ENCODE peak calls at places on chromosomes 2 and 18, in seven cellular contexts. One of them, this sample, is unnamed.
A peak's percentile ranks its signal among the peaks of the same experiment; 100 is the strongest.

GRCh38 chr2:71469403-71470398 is 16.3 kb downstream of the DYSF start:
- DNase-seq in IMR-90: no peak
- DNase-seq in neuronal stem cell: no peak
- DNase-seq in H1: no peak
- DNase-seq in mesenchymal stem cell: no peak
- DNase-seq in mesendoderm: peak; percentile 61
- DNase-seq in trophoblast cell: peak; percentile 25
- DNase-seq in this sample: no peak

GRCh38 chr18:75384144-75384543 is 43.4 kb downstream of the SMIM21 start:
- DNase-seq in IMR-90: no peak
- DNase-seq in neuronal stem cell: no peak
- DNase-seq in H1: no peak
- DNase-seq in mesenchymal stem cell: no peak
- DNase-seq in mesendoderm: no peak
- DNase-seq in trophoblast cell: no peak
- DNase-seq in this sample: no peak

GRCh38 chr2:191635333-191636234 is 42.4 kb upstream of the NABP1 start:
- DNase-seq in IMR-90: peak; percentile 84
- DNase-seq in neuronal stem cell: no peak
- DNase-seq in H1: no peak
- DNase-seq in mesenchymal stem cell: peak; percentile 66
- DNase-seq in mesendoderm: peak; percentile 30
- DNase-seq in trophoblast cell: peak; percentile 94
- DNase-seq in this sample: no peak

GRCh38 chr2:200450288-200450687 is 59.6 kb downstream of the KCTD18 start:
- DNase-seq in IMR-90: no peak
- DNase-seq in neuronal stem cell: no peak
- DNase-seq in H1: no peak
- DNase-seq in mesenchymal stem cell: no peak
- DNase-seq in mesendoderm: no peak
- DNase-seq in trophoblast cell: no peak
- DNase-seq in this sample: no peak

GRCh38 chr2:157471078-157471477 is 27.2 kb upstream of the CYTIP start:
- DNase-seq in IMR-90: no peak
- DNase-seq in neuronal stem cell: no peak
- DNase-seq in H1: no peak
- DNase-seq in mesenchymal stem cell: no peak
- DNase-seq in mesendoderm: no peak
- DNase-seq in trophoblast cell: no peak
- DNase-seq in this sample: no peak

GRCh38 chr2:233519787-233520611 is 46.6 kb downstream of the USP40 start:
- DNase-seq in IMR-90: no peak
- DNase-seq in neuronal stem cell: no peak
- DNase-seq in H1: no peak
- DNase-seq in mesenchymal stem cell: no peak
- DNase-seq in mesendoderm: no peak
- DNase-seq in trophoblast cell: no peak
- DNase-seq in this sample: no peak

GRCh38 chr18:77899972-77900754 is 650.5 kb downstream of the GALR1 start:
- DNase-seq in IMR-90: no peak
- DNase-seq in neuronal stem cell: peak; percentile 51
- DNase-seq in H1: no peak
- DNase-seq in mesenchymal stem cell: peak; percentile 4
- DNase-seq in mesendoderm: peak; percentile 79
- DNase-seq in trophoblast cell: peak; percentile 35
- DNase-seq in this sample: peak; percentile 81

GRCh38 chr2:88416016-88416663 is 36.4 kb downstream of the FOXI3 start:
- DNase-seq in IMR-90: no peak
- DNase-seq in neuronal stem cell: no peak
- DNase-seq in H1: peak; percentile 43
- DNase-seq in mesenchymal stem cell: no peak
- DNase-seq in mesendoderm: peak; percentile 84
- DNase-seq in trophoblast cell: no peak
- DNase-seq in this sample: peak; percentile 70

GRCh38 chr2:159933727-159934049 is 128.7 kb downstream of the PLA2R1 start:
- DNase-seq in IMR-90: no peak
- DNase-seq in neuronal stem cell: no peak
- DNase-seq in H1: no peak
- DNase-seq in mesenchymal stem cell: peak; percentile 23
- DNase-seq in mesendoderm: no peak
- DNase-seq in trophoblast cell: no peak
- DNase-seq in this sample: no peak

GRCh38 chr2:174835797-174836255 is 71.6 kb upstream of the CHRNA1 start:
- DNase-seq in IMR-90: peak; percentile 97
- DNase-seq in neuronal stem cell: no peak
- DNase-seq in H1: peak; percentile 27
- DNase-seq in mesenchymal stem cell: peak; percentile 95
- DNase-seq in mesendoderm: peak; percentile 51
- DNase-seq in trophoblast cell: peak; percentile 38
- DNase-seq in this sample: no peak

GRCh38 chr2:64013053-64013452 is 6.2 kb downstream of the VPS54 start:
- DNase-seq in IMR-90: no peak
- DNase-seq in neuronal stem cell: no peak
- DNase-seq in H1: no peak
- DNase-seq in mesenchymal stem cell: no peak
- DNase-seq in mesendoderm: no peak
- DNase-seq in trophoblast cell: no peak
- DNase-seq in this sample: no peak

GRCh38 chr2:47309952-47310800 is 92.8 kb upstream of the MSH2 start:
- DNase-seq in IMR-90: peak; percentile 51
- DNase-seq in neuronal stem cell: no peak
- DNase-seq in H1: no peak
- DNase-seq in mesenchymal stem cell: peak; percentile 60
- DNase-seq in mesendoderm: peak; percentile 96
- DNase-seq in trophoblast cell: no peak
- DNase-seq in this sample: no peak

DNA sequence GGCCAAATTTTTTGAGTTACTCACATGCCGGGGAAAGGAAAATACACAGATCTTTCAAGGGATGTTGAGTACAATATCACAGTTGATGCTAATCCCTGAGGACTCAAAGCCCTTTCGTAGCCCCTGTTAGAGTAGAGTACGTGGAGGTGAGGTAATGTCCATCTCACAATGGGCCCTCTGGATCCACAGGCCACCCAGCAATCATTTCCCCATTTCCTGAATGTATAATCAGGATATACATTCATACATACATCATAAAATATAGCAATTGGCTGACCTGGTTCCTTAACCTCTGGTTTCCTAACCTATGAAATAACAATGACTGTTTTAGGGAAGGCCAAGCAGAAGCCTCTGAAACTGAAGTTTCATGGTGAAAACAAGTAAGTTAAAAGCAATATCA is 10.2 kb upstream of the SP100 start:
- DNase-seq in IMR-90: no peak
- DNase-seq in neuronal stem cell: no peak
- DNase-seq in H1: no peak
- DNase-seq in mesenchymal stem cell: no peak
- DNase-seq in mesendoderm: no peak
- DNase-seq in trophoblast cell: no peak
- DNase-seq in this sample: no peak
- H3K79me1 ChIP-seq in IMR-90: peaks cover 5% of the 10 kb centered on the region
- H3K79me1 ChIP-seq in neuronal stem cell: no peaks in the 10 kb centered on the region
- H3K79me1 ChIP-seq in H1: no peaks in the 10 kb centered on the region
- H3K79me1 ChIP-seq in mesenchymal stem cell: no peaks in the 10 kb centered on the region
- H3K79me1 ChIP-seq in mesendoderm: no peaks in the 10 kb centered on the region
- H3K79me1 ChIP-seq in trophoblast cell: no peaks in the 10 kb centered on the region
- H3K79me1 ChIP-seq in this sample: no peaks in the 10 kb centered on the region

DNA sequence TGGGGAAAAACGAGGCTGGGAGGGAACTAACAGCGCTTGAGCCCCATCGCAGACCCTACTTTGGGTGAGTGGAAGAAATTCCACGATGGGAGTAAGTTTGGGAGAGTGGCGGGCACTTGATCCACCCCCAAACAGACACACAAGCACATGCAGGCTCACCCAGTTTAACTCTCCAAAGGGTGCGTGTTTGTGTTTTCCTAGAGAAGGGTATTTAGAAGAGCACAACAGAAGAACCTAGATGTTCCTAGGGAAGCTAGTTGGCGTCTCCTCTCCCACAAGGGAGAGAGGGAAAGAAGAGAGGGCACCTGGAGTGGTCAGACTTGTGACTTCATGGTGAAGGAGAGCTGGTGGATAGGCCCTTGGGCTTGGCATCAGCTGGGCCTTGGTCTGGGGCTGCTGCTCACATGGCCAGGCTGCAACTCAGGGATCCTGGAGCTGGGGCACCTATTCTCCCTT is 3.2 kb downstream of the GATA6 start:
- DNase-seq in IMR-90: no peak
- DNase-seq in neuronal stem cell: no peak
- DNase-seq in H1: no peak
- DNase-seq in mesenchymal stem cell: no peak
- DNase-seq in mesendoderm: no peak
- DNase-seq in trophoblast cell: no peak
- DNase-seq in this sample: no peak
- H3K79me1 ChIP-seq in IMR-90: peaks cover 24% of the 10 kb centered on the region
- H3K79me1 ChIP-seq in neuronal stem cell: peaks cover 1% of the 10 kb centered on the region
- H3K79me1 ChIP-seq in H1: no peaks in the 10 kb centered on the region
- H3K79me1 ChIP-seq in mesenchymal stem cell: peaks cover 2% of the 10 kb centered on the region
- H3K79me1 ChIP-seq in mesendoderm: no peaks in the 10 kb centered on the region
- H3K79me1 ChIP-seq in trophoblast cell: peaks cover 4% of the 10 kb centered on the region
- H3K79me1 ChIP-seq in this sample: no peaks in the 10 kb centered on the region

DNA sequence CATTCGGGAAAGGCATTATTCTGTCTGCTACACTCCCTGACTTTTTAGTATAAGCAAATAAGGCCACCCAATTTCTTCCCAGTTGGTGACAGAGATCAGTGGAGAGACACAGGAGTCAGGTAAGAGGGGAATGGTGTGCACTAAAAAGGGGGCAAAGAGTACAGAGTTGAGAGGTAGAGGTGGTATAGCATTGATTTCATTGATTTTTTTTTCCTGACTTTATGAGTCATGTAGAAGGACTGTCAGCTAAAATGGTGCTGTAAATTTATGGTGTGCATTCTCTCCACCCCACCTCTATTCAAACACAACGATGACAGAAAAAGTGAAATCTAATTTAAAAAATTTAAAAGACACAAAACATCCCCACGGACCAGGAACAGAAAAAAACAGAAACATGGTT is 23.7 kb upstream of the ST8SIA3 start:
- DNase-seq in IMR-90: no peak
- DNase-seq in neuronal stem cell: no peak
- DNase-seq in H1: no peak
- DNase-seq in mesenchymal stem cell: no peak
- DNase-seq in mesendoderm: no peak
- DNase-seq in trophoblast cell: no peak
- DNase-seq in this sample: no peak
- H3K79me1 ChIP-seq in IMR-90: no peaks in the 10 kb centered on the region
- H3K79me1 ChIP-seq in neuronal stem cell: no peaks in the 10 kb centered on the region
- H3K79me1 ChIP-seq in H1: no peaks in the 10 kb centered on the region
- H3K79me1 ChIP-seq in mesenchymal stem cell: no peaks in the 10 kb centered on the region
- H3K79me1 ChIP-seq in mesendoderm: no peaks in the 10 kb centered on the region
- H3K79me1 ChIP-seq in trophoblast cell: no peaks in the 10 kb centered on the region
- H3K79me1 ChIP-seq in this sample: no peaks in the 10 kb centered on the region

GRCh38 chr2:145126146-145126545 is 606.2 kb upstream of the ZEB2 start:
- DNase-seq in IMR-90: no peak
- DNase-seq in neuronal stem cell: no peak
- DNase-seq in H1: no peak
- DNase-seq in mesenchymal stem cell: no peak
- DNase-seq in mesendoderm: no peak
- DNase-seq in trophoblast cell: no peak
- DNase-seq in this sample: no peak
- H3K79me1 ChIP-seq in IMR-90: no peaks in the 10 kb centered on the region
- H3K79me1 ChIP-seq in neuronal stem cell: no peaks in the 10 kb centered on the region
- H3K79me1 ChIP-seq in H1: no peaks in the 10 kb centered on the region
- H3K79me1 ChIP-seq in mesenchymal stem cell: no peaks in the 10 kb centered on the region
- H3K79me1 ChIP-seq in mesendoderm: no peaks in the 10 kb centered on the region
- H3K79me1 ChIP-seq in trophoblast cell: peaks cover 3% of the 10 kb centered on the region
- H3K79me1 ChIP-seq in this sample: no peaks in the 10 kb centered on the region

GRCh38 chr18:7158201-7158600 is 40.6 kb upstream of the LAMA1 start:
- DNase-seq in IMR-90: peak; percentile 79
- DNase-seq in neuronal stem cell: no peak
- DNase-seq in H1: no peak
- DNase-seq in mesenchymal stem cell: peak; percentile 62
- DNase-seq in mesendoderm: peak; percentile 74
- DNase-seq in trophoblast cell: peak; percentile 65
- DNase-seq in this sample: no peak
- H3K79me1 ChIP-seq in IMR-90: no peaks in the 10 kb centered on the region
- H3K79me1 ChIP-seq in neuronal stem cell: no peaks in the 10 kb centered on the region
- H3K79me1 ChIP-seq in H1: no peaks in the 10 kb centered on the region
- H3K79me1 ChIP-seq in mesenchymal stem cell: no peaks in the 10 kb centered on the region
- H3K79me1 ChIP-seq in mesendoderm: no peaks in the 10 kb centered on the region
- H3K79me1 ChIP-seq in trophoblast cell: peaks cover 14% of the 10 kb centered on the region
- H3K79me1 ChIP-seq in this sample: no peaks in the 10 kb centered on the region

GRCh38 chr2:96800061-96800761 is 15.9 kb upstream of the CNNM3 start:
- DNase-seq in IMR-90: no peak
- DNase-seq in neuronal stem cell: no peak
- DNase-seq in H1: no peak
- DNase-seq in mesenchymal stem cell: no peak
- DNase-seq in mesendoderm: no peak
- DNase-seq in trophoblast cell: no peak
- DNase-seq in this sample: no peak

GRCh38 chr2:96802721-96803120 is 13.3 kb upstream of the CNNM3 start:
- DNase-seq in IMR-90: no peak
- DNase-seq in neuronal stem cell: no peak
- DNase-seq in H1: no peak
- DNase-seq in mesenchymal stem cell: no peak
- DNase-seq in mesendoderm: no peak
- DNase-seq in trophoblast cell: no peak
- DNase-seq in this sample: no peak

GRCh38 chr2:96801464-96802280 is 14.4 kb upstream of the CNNM3 start:
- DNase-seq in IMR-90: no peak
- DNase-seq in neuronal stem cell: no peak
- DNase-seq in H1: no peak
- DNase-seq in mesenchymal stem cell: no peak
- DNase-seq in mesendoderm: no peak
- DNase-seq in trophoblast cell: no peak
- DNase-seq in this sample: no peak

GRCh38 chr2:96800762-96801463 is 15.2 kb upstream of the CNNM3 start:
- DNase-seq in IMR-90: peak; percentile 41
- DNase-seq in neuronal stem cell: peak; percentile 43
- DNase-seq in H1: peak; percentile 56
- DNase-seq in mesenchymal stem cell: peak; percentile 42
- DNase-seq in mesendoderm: peak; percentile 70
- DNase-seq in trophoblast cell: peak; percentile 78
- DNase-seq in this sample: peak; percentile 84

GRCh38 chr2:96802281-96802595 is 13.8 kb upstream of the CNNM3 start:
- DNase-seq in IMR-90: no peak
- DNase-seq in neuronal stem cell: no peak
- DNase-seq in H1: no peak
- DNase-seq in mesenchymal stem cell: no peak
- DNase-seq in mesendoderm: no peak
- DNase-seq in trophoblast cell: no peak
- DNase-seq in this sample: no peak
- H3K79me1 ChIP-seq in IMR-90: no peaks in the 10 kb centered on the region
- H3K79me1 ChIP-seq in neuronal stem cell: peaks cover 6% of the 10 kb centered on the region
- H3K79me1 ChIP-seq in H1: no peaks in the 10 kb centered on the region
- H3K79me1 ChIP-seq in mesenchymal stem cell: no peaks in the 10 kb centered on the region
- H3K79me1 ChIP-seq in mesendoderm: no peaks in the 10 kb centered on the region
- H3K79me1 ChIP-seq in trophoblast cell: peaks cover 3% of the 10 kb centered on the region
- H3K79me1 ChIP-seq in this sample: no peaks in the 10 kb centered on the region

This sample was measured in H9.